ENCODE peak calls at places on chromosomes 13 and 19, in four cellular contexts. X is HepG2, J is HCT116, Y is K562. R is an unnamed sample.

GRCh38 chr19:5632657-5633056 is 9.8 kb downstream of the SAFB start:
- DNase-seq in Y (no peak), X (no peak), J (no peak), R (no peak)

GRCh38 chr13:98386632-98387031 is 190.3 kb downstream of the STK24 start:
- DNase-seq in J (no peak), X (no peak), Y (no peak), R (peak)

GRCh38 chr13:43804461-43805070 is 17.8 kb upstream of the ENOX1 start:
- DNase-seq in Y (peak), J (peak), X (peak), R (peak)

GRCh38 chr13:73365681-73366080 is 306.9 kb downstream of the KLF5 start:
- DNase-seq in X (no peak), Y (no peak), J (no peak), R (no peak)

GRCh38 chr19:57192064-57192395 is 730 bp downstream of the ZNF264 start:
- DNase-seq in X (no peak), J (no peak), Y (no peak), R (peak)

GRCh38 chr13:46551410-46552301 is 1.3 kb upstream of the LRCH1 start:
- DNase-seq in X (peak), J (peak), Y (peak), R (peak)

GRCh38 chr13:52892925-52893324 is 44.5 kb upstream of the PCDH8 start:
- DNase-seq in X (no peak), J (no peak), Y (no peak), R (no peak)

GRCh38 chr13:101514695-101515275 is 62.3 kb downstream of the ITGBL1 start:
- DNase-seq in X (peak), J (peak), Y (peak), R (peak)

GRCh38 chr19:58325623-58326022 is 1.2 kb upstream of the ZSCAN22 start:
- DNase-seq in Y (no peak), X (no peak), J (no peak), R (no peak)

GRCh38 chr13:106078191-106078590 is 457.3 kb downstream of the EFNB2 start:
- DNase-seq in J (no peak), X (no peak), Y (no peak), R (no peak)

GRCh38 chr19:366951-367350 is 22.4 kb upstream of the MIER2 start:
- DNase-seq in Y (no peak), X (no peak), J (no peak), R (no peak)

GRCh38 chr19:7492142-7493055 is 3.6 kb upstream of the PEX11G start:
- DNase-seq in X (no peak), Y (no peak), J (no peak), R (no peak)

GRCh38 chr13:38947049-38947448 is 43.6 kb downstream of the STOML3 start:
- DNase-seq in J (no peak), Y (no peak), X (no peak), R (no peak)

GRCh38 chr19:8831373-8831772 is 731 bp downstream of the ZNF558 start:
- DNase-seq in J (no peak), Y (peak), X (no peak), R (no peak)

GRCh38 chr13:111062305-111062704 is 52.8 kb upstream of the ARHGEF7 start:
- DNase-seq in J (no peak), Y (no peak), X (no peak), R (no peak)

GRCh38 chr13:43285891-43286602 is 262.7 kb downstream of the DNAJC15 start:
- DNase-seq in J (no peak), X (no peak), Y (no peak), R (no peak)

GRCh38 chr13:51919531-51919930 is 57.8 kb downstream of the CCDC70 start:
- DNase-seq in X (no peak), J (no peak), Y (no peak), R (no peak)

GRCh38 chr13:30113983-30114491 is 193.3 kb downstream of the KATNAL1 start:
- DNase-seq in X (peak), J (no peak), Y (peak), R (no peak)

GRCh38 chr13:50509167-50509566 is 334.3 kb downstream of the DLEU7 start:
- DNase-seq in J (no peak), Y (no peak), X (peak), R (no peak)

GRCh38 chr13:73428137-73428536 is 369.3 kb downstream of the KLF5 start:
- DNase-seq in Y (no peak), J (peak), X (no peak), R (no peak)

GRCh38 chr13:24172071-24172470 is 11.6 kb downstream of the SPATA13 start:
- DNase-seq in X (no peak), Y (no peak), J (no peak), R (no peak)

GRCh38 chr13:24168392-24168750 is 7.9 kb downstream of the SPATA13 start:
- DNase-seq in X (no peak), Y (no peak), J (no peak), R (no peak)

GRCh38 chr13:24165746-24166145 is 5.2 kb downstream of the SPATA13 start:
- DNase-seq in J (no peak), X (no peak), Y (no peak), R (no peak)

GRCh38 chr13:24167666-24168391 is 7.3 kb downstream of the SPATA13 start:
- DNase-seq in Y (no peak), X (no peak), J (no peak), R (no peak)

DNA sequence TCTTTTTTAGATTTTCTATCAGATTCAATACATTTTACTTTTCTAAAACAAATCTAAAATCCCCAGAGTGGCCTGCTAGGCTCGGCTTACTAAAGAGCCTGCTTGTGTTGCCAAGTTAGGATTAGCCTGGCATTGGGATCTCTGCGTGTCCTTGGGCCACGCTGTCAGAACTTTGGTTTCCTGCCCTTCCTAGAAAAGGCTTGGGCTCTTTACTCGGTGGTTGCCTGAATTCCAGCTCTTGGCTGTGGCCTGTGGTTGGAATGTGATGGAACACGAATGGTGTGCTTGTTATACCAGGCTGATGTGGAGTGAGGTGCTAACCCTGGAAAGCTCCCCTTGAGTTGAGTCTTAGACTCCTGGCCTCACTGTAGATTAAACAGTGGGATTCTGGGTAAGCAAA is 8.5 kb downstream of the SPATA13 start:
- DNase-seq in Y (no peak), X (no peak), J (no peak), R (no peak)
- TF ChIP-seq ELF1 in Y (no peak), X (no peak), J (no peak), R (no peak)

GRCh38 chr19:30374791-30375650 is 2.8 kb downstream of the ZNF536 start:
- DNase-seq in Y (no peak), J (no peak), X (no peak), R (peak)
- TF ChIP-seq ELF1 in Y (no peak), J (no peak), X (no peak), R (no peak)

DNA sequence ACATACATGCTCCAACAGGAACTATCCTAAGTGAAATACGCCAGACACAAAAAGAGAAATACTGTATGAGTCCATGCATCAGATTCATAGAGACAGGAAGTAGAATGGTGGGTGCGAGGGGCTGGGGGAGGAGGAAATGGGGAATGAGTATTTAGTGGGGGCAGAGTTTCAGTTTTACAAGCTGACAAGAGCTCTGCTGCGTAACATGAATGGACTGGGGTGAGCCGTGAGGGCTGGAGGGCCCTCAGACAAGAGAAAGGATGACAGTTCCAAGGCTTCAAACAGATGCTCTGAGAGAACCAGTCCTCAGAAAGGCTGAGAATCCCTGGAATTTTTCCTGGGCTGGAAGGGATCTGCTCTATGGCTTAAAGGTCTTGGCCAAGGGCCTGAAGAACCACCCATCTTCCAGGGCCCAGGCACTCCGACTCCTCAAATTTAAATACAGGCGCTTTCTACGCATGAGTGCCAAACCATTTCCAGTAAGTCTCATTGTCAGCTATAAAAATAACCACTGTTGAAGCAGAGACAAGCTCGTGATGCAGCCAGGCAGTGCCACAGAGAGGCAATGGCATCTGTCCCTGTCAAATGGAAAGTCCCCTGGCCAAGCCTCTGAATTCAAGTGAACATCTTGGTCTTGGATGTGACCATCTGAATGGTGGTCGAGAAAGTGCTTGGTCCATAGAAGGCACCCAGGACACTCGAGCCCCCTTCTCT is 17.5 kb downstream of the KLF2 start:
- DNase-seq in J (no peak), Y (no peak), X (no peak), R (no peak)
- TF ChIP-seq ELF1 in J (no peak), Y (no peak), X (no peak), R (no peak)

GRCh38 chr13:94128430-94128829 is 351.1 kb downstream of the DCT start:
- DNase-seq in X (no peak), J (no peak), Y (no peak), R (no peak)
- TF ChIP-seq ELF1 in X (no peak), J (no peak), Y (no peak), R (no peak)

DNA sequence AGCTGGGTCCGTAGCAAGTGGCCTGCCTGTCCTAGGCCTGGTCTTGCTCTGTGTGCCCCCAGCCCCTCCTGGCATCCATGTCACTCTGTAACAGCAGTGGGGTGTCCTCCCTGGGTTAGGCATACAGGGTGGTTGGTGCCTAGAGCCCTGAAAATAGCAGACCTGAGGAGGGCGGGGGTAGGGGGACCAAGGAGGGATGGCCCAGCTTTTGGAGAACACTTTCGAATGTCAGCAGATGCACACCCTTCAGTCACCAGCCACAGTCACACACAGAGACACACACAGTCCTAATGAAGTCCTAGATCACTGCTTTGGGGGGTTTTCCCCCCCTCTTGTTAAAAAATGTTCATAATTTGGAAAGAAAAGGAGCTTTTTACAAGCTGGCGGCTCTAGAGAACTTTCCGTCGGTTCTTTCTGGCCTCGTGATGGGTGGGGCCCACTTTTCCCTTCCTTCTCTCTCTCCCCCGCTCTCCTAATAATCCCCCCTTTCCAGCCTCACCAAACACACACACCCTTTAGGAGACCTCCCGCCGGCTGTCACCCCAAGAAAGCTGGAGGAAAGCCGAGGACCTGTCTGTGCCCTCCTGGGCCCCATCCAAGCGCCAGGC is 47.9 kb downstream of the LYL1 start:
- DNase-seq in X (no peak), J (no peak), Y (no peak), R (no peak)
- TF ChIP-seq ELF1 in X (no peak), J (no peak), Y (no peak), R (no peak)

GRCh38 chr13:99859178-99860177 is 112.1 kb downstream of the ZIC5 start:
- DNase-seq in Y (no peak), J (no peak), X (no peak), R (no peak)

GRCh38 chr13:99863789-99864626 is 107.6 kb downstream of the ZIC5 start:
- DNase-seq in X (no peak), Y (no peak), J (no peak), R (no peak)

GRCh38 chr13:99857738-99858137 is 113.8 kb downstream of the ZIC5 start:
- DNase-seq in J (no peak), Y (no peak), X (no peak), R (no peak)

GRCh38 chr13:99862243-99862642 is 109.3 kb downstream of the ZIC5 start:
- DNase-seq in Y (no peak), J (no peak), X (no peak), R (no peak)

DNA sequence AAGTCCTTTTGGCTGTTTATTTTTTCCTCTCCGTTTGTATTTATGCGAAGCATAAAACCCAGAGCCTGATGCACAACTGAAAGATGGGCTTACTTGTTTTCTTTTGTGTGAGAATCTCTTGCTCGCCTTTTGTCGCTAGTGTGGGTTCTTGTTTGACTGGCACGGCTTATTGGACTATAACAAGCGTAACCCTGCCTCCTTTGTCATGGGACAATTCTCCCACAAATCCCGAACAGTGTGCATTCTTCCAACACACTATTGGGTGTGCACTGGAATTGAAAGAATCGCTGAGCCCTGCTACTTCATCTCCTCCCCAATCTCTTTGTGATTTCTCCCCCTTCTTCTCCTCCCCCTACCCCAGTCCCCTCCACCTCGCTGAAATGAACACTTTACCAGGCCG is 110.8 kb downstream of the ZIC5 start:
- DNase-seq in Y (no peak), X (no peak), J (no peak), R (no peak)
- TF ChIP-seq ELF1 in Y (no peak), X (no peak), J (no peak), R (no peak)

GRCh38 chr19:35272122-35272715 is 3.5 kb downstream of the USF2 start:
- DNase-seq in Y (no peak), J (no peak), X (no peak), R (no peak)
- TF ChIP-seq ELF1 in Y (no peak), J (no peak), X (no peak), R (no peak)

DNA sequence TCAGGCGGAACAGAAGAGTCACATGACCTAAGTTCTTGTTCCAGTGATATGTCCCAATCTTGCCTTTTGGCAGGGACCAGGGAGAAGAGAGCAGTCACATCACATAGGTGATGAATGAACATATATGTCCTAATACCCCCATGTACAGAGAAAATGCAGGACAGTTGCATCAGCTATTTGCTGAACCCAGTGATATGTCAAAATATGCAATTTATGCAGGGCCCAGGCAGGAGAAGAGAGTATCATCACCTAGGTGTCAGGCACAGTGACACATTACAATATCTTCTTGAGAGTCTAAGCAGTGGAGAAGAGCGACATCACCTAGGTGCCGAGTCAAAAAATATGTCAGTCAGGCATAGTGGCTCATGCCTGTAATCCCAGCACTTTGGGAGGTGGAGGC is 139.9 kb downstream of the ZNF675 start:
- DNase-seq in J (no peak), Y (no peak), X (no peak), R (no peak)
- TF ChIP-seq ELF1 in J (no peak), Y (no peak), X (no peak), R (no peak)

DNA sequence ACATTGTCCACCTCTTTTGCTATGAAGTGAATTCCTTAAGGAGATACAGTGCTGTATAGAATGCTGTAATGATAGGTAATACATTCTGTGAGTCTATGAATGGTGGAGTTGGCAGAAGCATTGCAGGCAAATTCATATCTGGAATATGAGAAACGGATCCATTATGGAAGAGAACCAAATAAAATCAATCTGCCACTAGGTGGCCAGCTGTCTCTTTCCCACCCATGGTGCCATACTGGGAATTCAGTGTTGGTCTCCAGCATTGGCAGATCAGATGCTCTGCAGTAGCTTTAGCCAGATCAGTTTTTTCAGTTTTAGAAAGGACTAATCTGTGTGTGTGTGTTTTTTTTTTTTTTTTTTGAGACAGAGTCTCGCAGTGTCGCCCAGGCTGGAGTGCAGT is 27.6 kb downstream of the DNAJC3 start:
- DNase-seq in X (no peak), Y (peak), J (no peak), R (peak)
- TF ChIP-seq ELF1 in X (no peak), Y (no peak), J (no peak), R (no peak)

GRCh38 chr13:23794267-23795161 is 94.7 kb downstream of the MIPEP start:
- DNase-seq in Y (no peak), X (no peak), J (no peak), R (no peak)
- TF ChIP-seq ELF1 in Y (no peak), X (no peak), J (no peak), R (no peak)

R was measured in SK-N-SH.